ENCODE peak calls at places on chromosome 16, in eight cellular contexts. T is AML-193; D is stimulated activated CD4-positive, alpha-beta T cell treated with anti-CD3 and anti-CD28 coated beads, Interleukin-12 subunit alpha, Interleukin-12 subunit beta, amount 100 ng/mL, for 24 hours; A is H7; P is activated CD4-positive, alpha-beta T cell treated with anti-CD3 and anti-CD28 coated beads, Interleukin-2, amount 50 U/mL, for 24 hours; J is NCI-H1930; K is hepatic stellate cell; F is cortex of kidney. N is an unnamed sample.

GRCh38 chr16:4081577-4082021 is 34.6 kb downstream of the ADCY9 start:
- DNase-seq in T (no peak), D (no peak), A (no peak), P (no peak), J (no peak), K (no peak), F (no peak), N (no peak)

GRCh38 chr16:19114359-19115147 is 789 bp downstream of the ITPRIPL2 start:
- DNase-seq in T (no peak), D (no peak), A (peak; percentile 83), P (no peak), J (no peak), K (peak; percentile 61), F (no peak), N (no peak)

GRCh38 chr16:31181102-31181830 is 1.3 kb downstream of the FUS start:
- DNase-seq in T (peak; percentile 20), D (no peak), A (no peak), P (no peak), J (no peak), K (no peak), F (no peak), N (no peak)

GRCh38 chr16:85891776-85892166 is 7.2 kb upstream of the IRF8 start:
- DNase-seq in T (no peak), D (no peak), A (no peak), P (no peak), J (no peak), K (no peak), F (no peak), N (no peak)

GRCh38 chr16:57089406-57089805 is 3.0 kb upstream of the CPNE2 start:
- DNase-seq in T (no peak), D (no peak), A (no peak), P (no peak), J (no peak), K (no peak), F (no peak), N (no peak)

GRCh38 chr16:51752596-51752995 is 601.5 kb upstream of the SALL1 start:
- DNase-seq in T (no peak), D (no peak), A (no peak), P (no peak), J (no peak), K (no peak), F (no peak), N (no peak)

GRCh38 chr16:50178397-50179018 is 25.4 kb downstream of the TENT4B start:
- DNase-seq in T (no peak), D (no peak), A (no peak), P (no peak), J (no peak), K (no peak), F (no peak), N (no peak)

GRCh38 chr16:66159987-66160386 is 206.5 kb upstream of the CDH5 start:
- DNase-seq in T (no peak), D (no peak), A (no peak), P (no peak), J (no peak), K (no peak), F (no peak), N (no peak)

GRCh38 chr16:67397812-67398545 is 4.7 kb upstream of the TPPP3 start:
- DNase-seq in T (no peak), D (no peak), A (peak; percentile 59), P (no peak), J (no peak), K (peak; percentile 54), F (no peak), N (no peak)

GRCh38 chr16:66551362-66551761 is 1.0 kb upstream of the CKLF start:
- DNase-seq in T (peak; percentile 58), D (peak; percentile 21), A (peak; percentile 70), P (peak; percentile 44), J (no peak), K (no peak), F (no peak), N (peak; percentile 56)

GRCh38 chr16:5018791-5019190 is 14.9 kb downstream of the NAGPA start:
- DNase-seq in T (no peak), D (no peak), A (no peak), P (no peak), J (no peak), K (no peak), F (no peak), N (no peak)

GRCh38 chr16:89322381-89323119 is 105.0 kb downstream of the ZNF778 start:
- DNase-seq in T (no peak), D (no peak), A (peak; percentile 92), P (no peak), J (no peak), K (peak; percentile 78), F (no peak), N (no peak)

GRCh38 chr16:3304370-3304769 is 860 bp downstream of the TIGD7 start:
- DNase-seq in T (no peak), D (no peak), A (no peak), P (no peak), J (no peak), K (no peak), F (no peak), N (no peak)

GRCh38 chr16:69040144-69040909 is 65.1 kb upstream of the HAS3 start:
- DNase-seq in T (no peak), D (no peak), A (no peak), P (no peak), J (no peak), K (no peak), F (no peak), N (no peak)

GRCh38 chr16:73616186-73616585 is 568.3 kb upstream of the ZFHX3 start:
- DNase-seq in T (no peak), D (no peak), A (peak; percentile 19), P (no peak), J (peak; percentile 78), K (no peak), F (no peak), N (no peak)

GRCh38 chr16:56988161-56988947 is 1.0 kb upstream of the NLRC5 start:
- DNase-seq in T (no peak), D (no peak), A (peak; percentile 58), P (no peak), J (no peak), K (peak; percentile 61), F (no peak), N (no peak)

GRCh38 chr16:23689442-23690187 is 10.9 kb downstream of the PLK1 start:
- DNase-seq in T (no peak), D (no peak), A (no peak), P (no peak), J (no peak), K (no peak), F (no peak), N (no peak)